ENCODE peak calls at places on chromosomes 2 and 18, in nine cellular contexts. One of them, this sample, is unnamed. For H3K4me1 and H3K27me3, the result is how much of the 10 kb centered on the place peaks cover.

GRCh38 chr2:37671816-37672103 is 318 bp upstream of the CDC42EP3 start:
- DNase-seq in Caco-2: peak
- DNase-seq in mammary epithelial cell: no peak
- DNase-seq in effector memory CD4-positive, alpha-beta T cell: no peak
- DNase-seq in fibroblast of lung: no peak
- DNase-seq in thoracic aorta: no peak
- DNase-seq in IMR-90: no peak
- DNase-seq in ascending aorta: no peak
- DNase-seq in heart left ventricle: no peak
- DNase-seq in this sample: no peak

GRCh38 chr18:3511980-3512379 is 62.0 kb downstream of the TGIF1 start:
- DNase-seq in IMR-90: peak
- DNase-seq in thoracic aorta: no peak
- DNase-seq in ascending aorta: no peak
- DNase-seq in mammary epithelial cell: peak
- DNase-seq in heart left ventricle: no peak
- DNase-seq in fibroblast of lung: peak
- DNase-seq in Caco-2: no peak
- DNase-seq in effector memory CD4-positive, alpha-beta T cell: no peak
- DNase-seq in this sample: no peak

GRCh38 chr2:167790781-167791450 is 456.5 kb downstream of the STK39 start:
- DNase-seq in Caco-2: no peak
- DNase-seq in mammary epithelial cell: no peak
- DNase-seq in fibroblast of lung: no peak
- DNase-seq in IMR-90: no peak
- DNase-seq in ascending aorta: no peak
- DNase-seq in heart left ventricle: no peak
- DNase-seq in thoracic aorta: no peak
- DNase-seq in effector memory CD4-positive, alpha-beta T cell: no peak
- DNase-seq in this sample: no peak

GRCh38 chr2:238127165-238128060 is 11.1 kb upstream of the KLHL30 start:
- DNase-seq in IMR-90: peak
- DNase-seq in heart left ventricle: no peak
- DNase-seq in fibroblast of lung: peak
- DNase-seq in ascending aorta: no peak
- DNase-seq in Caco-2: no peak
- DNase-seq in mammary epithelial cell: no peak
- DNase-seq in effector memory CD4-positive, alpha-beta T cell: no peak
- DNase-seq in thoracic aorta: no peak
- DNase-seq in this sample: no peak

GRCh38 chr2:2530334-2530733 is 199.3 kb upstream of the MYT1L start:
- DNase-seq in effector memory CD4-positive, alpha-beta T cell: no peak
- DNase-seq in IMR-90: no peak
- DNase-seq in mammary epithelial cell: no peak
- DNase-seq in Caco-2: no peak
- DNase-seq in thoracic aorta: no peak
- DNase-seq in fibroblast of lung: no peak
- DNase-seq in ascending aorta: no peak
- DNase-seq in heart left ventricle: no peak
- DNase-seq in this sample: no peak

GRCh38 chr2:101734511-101735165 is 37.1 kb downstream of the MAP4K4 start:
- DNase-seq in heart left ventricle: no peak
- DNase-seq in thoracic aorta: no peak
- DNase-seq in effector memory CD4-positive, alpha-beta T cell: no peak
- DNase-seq in ascending aorta: no peak
- DNase-seq in IMR-90: no peak
- DNase-seq in Caco-2: no peak
- DNase-seq in fibroblast of lung: no peak
- DNase-seq in mammary epithelial cell: no peak
- DNase-seq in this sample: no peak

GRCh38 chr2:45220227-45220626 is 211.0 kb upstream of the SIX2 start:
- DNase-seq in mammary epithelial cell: no peak
- DNase-seq in IMR-90: no peak
- DNase-seq in thoracic aorta: no peak
- DNase-seq in fibroblast of lung: peak
- DNase-seq in effector memory CD4-positive, alpha-beta T cell: no peak
- DNase-seq in Caco-2: no peak
- DNase-seq in ascending aorta: no peak
- DNase-seq in heart left ventricle: no peak
- DNase-seq in this sample: no peak

GRCh38 chr2:20171445-20171977 is 53.4 kb downstream of the SDC1 start:
- DNase-seq in thoracic aorta: no peak
- DNase-seq in effector memory CD4-positive, alpha-beta T cell: no peak
- DNase-seq in Caco-2: no peak
- DNase-seq in mammary epithelial cell: no peak
- DNase-seq in fibroblast of lung: no peak
- DNase-seq in ascending aorta: no peak
- DNase-seq in IMR-90: no peak
- DNase-seq in heart left ventricle: no peak
- DNase-seq in this sample: no peak

GRCh38 chr2:53167227-53167626 is 600.4 kb upstream of the CHAC2 start:
- DNase-seq in thoracic aorta: no peak
- DNase-seq in fibroblast of lung: no peak
- DNase-seq in heart left ventricle: no peak
- DNase-seq in IMR-90: no peak
- DNase-seq in mammary epithelial cell: no peak
- DNase-seq in effector memory CD4-positive, alpha-beta T cell: no peak
- DNase-seq in ascending aorta: no peak
- DNase-seq in Caco-2: no peak
- DNase-seq in this sample: no peak

GRCh38 chr2:62112192-62112591 is 83.7 kb upstream of the B3GNT2 start:
- DNase-seq in ascending aorta: no peak
- DNase-seq in IMR-90: no peak
- DNase-seq in heart left ventricle: no peak
- DNase-seq in fibroblast of lung: no peak
- DNase-seq in Caco-2: no peak
- DNase-seq in thoracic aorta: no peak
- DNase-seq in effector memory CD4-positive, alpha-beta T cell: no peak
- DNase-seq in mammary epithelial cell: peak
- DNase-seq in this sample: no peak

GRCh38 chr2:128276878-128277675 is 41.6 kb downstream of the HS6ST1 start:
- DNase-seq in heart left ventricle: peak
- DNase-seq in effector memory CD4-positive, alpha-beta T cell: no peak
- DNase-seq in thoracic aorta: no peak
- DNase-seq in Caco-2: peak
- DNase-seq in IMR-90: no peak
- DNase-seq in fibroblast of lung: no peak
- DNase-seq in ascending aorta: peak
- DNase-seq in mammary epithelial cell: no peak
- DNase-seq in this sample: no peak

GRCh38 chr2:85709385-85709784 is 15.2 kb downstream of the GNLY start:
- DNase-seq in mammary epithelial cell: no peak
- DNase-seq in heart left ventricle: no peak
- DNase-seq in fibroblast of lung: peak
- DNase-seq in IMR-90: no peak
- DNase-seq in Caco-2: no peak
- DNase-seq in ascending aorta: no peak
- DNase-seq in effector memory CD4-positive, alpha-beta T cell: no peak
- DNase-seq in thoracic aorta: no peak
- DNase-seq in this sample: no peak

GRCh38 chr2:393711-394696 is 106.1 kb upstream of the ALKAL2 start:
- DNase-seq in fibroblast of lung: no peak
- DNase-seq in IMR-90: no peak
- DNase-seq in ascending aorta: no peak
- DNase-seq in effector memory CD4-positive, alpha-beta T cell: peak
- DNase-seq in mammary epithelial cell: peak
- DNase-seq in thoracic aorta: no peak
- DNase-seq in Caco-2: no peak
- DNase-seq in heart left ventricle: no peak
- DNase-seq in this sample: no peak

GRCh38 chr2:232623768-232624553 is 9.4 kb upstream of the EFHD1 start:
- DNase-seq in ascending aorta: no peak
- DNase-seq in heart left ventricle: no peak
- DNase-seq in thoracic aorta: no peak
- DNase-seq in mammary epithelial cell: no peak
- DNase-seq in fibroblast of lung: no peak
- DNase-seq in IMR-90: no peak
- DNase-seq in effector memory CD4-positive, alpha-beta T cell: no peak
- DNase-seq in Caco-2: no peak
- DNase-seq in this sample: no peak

GRCh38 chr2:229084467-229084866 is 186.6 kb downstream of the PID1 start:
- DNase-seq in ascending aorta: no peak
- DNase-seq in heart left ventricle: no peak
- DNase-seq in IMR-90: no peak
- DNase-seq in fibroblast of lung: no peak
- DNase-seq in thoracic aorta: no peak
- DNase-seq in Caco-2: no peak
- DNase-seq in effector memory CD4-positive, alpha-beta T cell: no peak
- DNase-seq in mammary epithelial cell: no peak
- DNase-seq in this sample: no peak

GRCh38 chr2:205764502-205764815 is 82.2 kb downstream of the NRP2 start:
- DNase-seq in thoracic aorta: no peak
- DNase-seq in IMR-90: no peak
- DNase-seq in Caco-2: no peak
- DNase-seq in effector memory CD4-positive, alpha-beta T cell: no peak
- DNase-seq in mammary epithelial cell: no peak
- DNase-seq in fibroblast of lung: no peak
- DNase-seq in heart left ventricle: no peak
- DNase-seq in ascending aorta: no peak
- DNase-seq in this sample: no peak
- H3K4me3 ChIP-seq in thoracic aorta: no peak
- H3K4me3 ChIP-seq in IMR-90: no peak
- H3K4me3 ChIP-seq in Caco-2: no peak
- H3K4me3 ChIP-seq in effector memory CD4-positive, alpha-beta T cell: no peak
- H3K4me3 ChIP-seq in mammary epithelial cell: no peak
- H3K4me3 ChIP-seq in fibroblast of lung: no peak
- H3K4me3 ChIP-seq in heart left ventricle: no peak
- H3K4me3 ChIP-seq in ascending aorta: no peak
- H3K4me3 ChIP-seq in this sample: no peak

DNA sequence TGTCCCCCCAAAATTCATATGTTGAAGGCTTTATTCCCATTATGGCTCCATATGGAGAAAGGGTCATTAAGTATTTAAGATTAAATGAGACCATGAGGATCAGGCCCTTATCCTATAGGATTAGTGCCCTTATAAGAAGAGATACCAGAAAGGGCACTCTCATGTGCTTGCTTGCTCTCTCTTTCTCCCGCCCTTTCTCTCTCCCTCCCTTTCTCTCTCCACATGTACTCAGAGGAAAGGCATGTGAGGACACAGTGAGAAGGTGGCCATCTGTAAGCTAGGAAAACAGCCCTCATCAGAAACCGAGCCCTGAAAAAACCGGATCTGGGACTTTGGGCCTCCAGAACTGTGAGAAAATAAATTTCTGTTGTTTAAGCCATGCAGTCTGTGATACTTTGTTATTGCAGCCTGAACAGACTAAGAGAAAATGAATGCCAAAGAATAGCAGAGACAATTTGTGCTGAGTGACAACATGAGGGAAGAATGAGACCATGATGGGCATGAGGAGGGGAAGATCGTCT is 300.0 kb upstream of the SLC39A10 start:
- DNase-seq in thoracic aorta: no peak
- DNase-seq in effector memory CD4-positive, alpha-beta T cell: no peak
- DNase-seq in Caco-2: no peak
- DNase-seq in IMR-90: no peak
- DNase-seq in fibroblast of lung: no peak
- DNase-seq in heart left ventricle: no peak
- DNase-seq in ascending aorta: no peak
- DNase-seq in mammary epithelial cell: no peak
- DNase-seq in this sample: no peak
- H3K4me1 ChIP-seq in thoracic aorta: under half
- H3K4me1 ChIP-seq in effector memory CD4-positive, alpha-beta T cell: under half
- H3K4me1 ChIP-seq in Caco-2: under half
- H3K4me1 ChIP-seq in IMR-90: under half
- H3K4me1 ChIP-seq in fibroblast of lung: under half
- H3K4me1 ChIP-seq in heart left ventricle: under half
- H3K4me1 ChIP-seq in ascending aorta: under half
- H3K4me1 ChIP-seq in mammary epithelial cell: under half
- H3K4me1 ChIP-seq in this sample: under half

GRCh38 chr2:68607837-68608236 is 35.5 kb upstream of the PROKR1 start:
- DNase-seq in mammary epithelial cell: no peak
- DNase-seq in ascending aorta: no peak
- DNase-seq in IMR-90: no peak
- DNase-seq in effector memory CD4-positive, alpha-beta T cell: no peak
- DNase-seq in heart left ventricle: no peak
- DNase-seq in Caco-2: no peak
- DNase-seq in thoracic aorta: no peak
- DNase-seq in fibroblast of lung: no peak
- DNase-seq in this sample: no peak
- H3K27me3 ChIP-seq in mammary epithelial cell: under half
- H3K27me3 ChIP-seq in ascending aorta: under half
- H3K27me3 ChIP-seq in IMR-90: under half
- H3K27me3 ChIP-seq in effector memory CD4-positive, alpha-beta T cell: under half
- H3K27me3 ChIP-seq in heart left ventricle: under half
- H3K27me3 ChIP-seq in Caco-2: under half
- H3K27me3 ChIP-seq in thoracic aorta: under half
- H3K27me3 ChIP-seq in fibroblast of lung: under half
- H3K27me3 ChIP-seq in this sample: under half

GRCh38 chr2:73156539-73157124 is 43.9 kb upstream of the RAB11FIP5 start:
- DNase-seq in fibroblast of lung: peak
- DNase-seq in effector memory CD4-positive, alpha-beta T cell: peak
- DNase-seq in IMR-90: peak
- DNase-seq in ascending aorta: no peak
- DNase-seq in heart left ventricle: peak
- DNase-seq in mammary epithelial cell: peak
- DNase-seq in Caco-2: no peak
- DNase-seq in thoracic aorta: no peak
- DNase-seq in this sample: peak
- H3K4me3 ChIP-seq in fibroblast of lung: peak
- H3K4me3 ChIP-seq in effector memory CD4-positive, alpha-beta T cell: no peak
- H3K4me3 ChIP-seq in IMR-90: no peak
- H3K4me3 ChIP-seq in ascending aorta: peak
- H3K4me3 ChIP-seq in heart left ventricle: no peak
- H3K4me3 ChIP-seq in mammary epithelial cell: no peak
- H3K4me3 ChIP-seq in Caco-2: no peak
- H3K4me3 ChIP-seq in thoracic aorta: no peak
- H3K4me3 ChIP-seq in this sample: no peak

DNA sequence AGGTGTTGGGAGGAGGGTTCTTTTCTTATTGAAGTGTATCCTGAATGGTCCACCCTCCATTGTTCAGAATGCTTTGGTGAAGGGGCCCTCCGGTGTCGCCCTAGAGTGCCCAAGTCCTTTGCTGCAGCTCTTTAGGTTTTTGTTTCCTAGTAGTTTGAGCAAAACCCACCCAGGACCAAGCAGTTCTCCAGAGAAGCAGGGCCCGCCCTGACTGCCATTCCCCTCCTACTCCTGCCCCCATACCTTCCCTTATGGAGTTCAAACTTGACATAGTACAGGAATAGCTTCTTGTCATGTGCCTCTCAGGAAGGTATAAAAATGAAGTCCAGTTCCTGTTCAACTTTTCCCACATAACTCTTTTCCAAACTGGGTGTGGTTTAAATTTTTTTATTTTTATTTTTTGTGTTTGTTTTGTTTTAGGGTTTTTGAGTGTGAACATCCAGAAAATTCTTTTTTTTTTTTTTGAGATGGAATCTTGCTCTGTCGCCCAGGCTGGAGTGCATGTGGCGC is 5.6 kb downstream of the MERTK start:
- DNase-seq in fibroblast of lung: no peak
- DNase-seq in Caco-2: no peak
- DNase-seq in effector memory CD4-positive, alpha-beta T cell: no peak
- DNase-seq in thoracic aorta: no peak
- DNase-seq in mammary epithelial cell: no peak
- DNase-seq in ascending aorta: no peak
- DNase-seq in heart left ventricle: no peak
- DNase-seq in IMR-90: no peak
- DNase-seq in this sample: no peak
- H3K4me1 ChIP-seq in fibroblast of lung: under half
- H3K4me1 ChIP-seq in Caco-2: half or more
- H3K4me1 ChIP-seq in effector memory CD4-positive, alpha-beta T cell: under half
- H3K4me1 ChIP-seq in thoracic aorta: under half
- H3K4me1 ChIP-seq in mammary epithelial cell: under half
- H3K4me1 ChIP-seq in ascending aorta: under half
- H3K4me1 ChIP-seq in heart left ventricle: half or more
- H3K4me1 ChIP-seq in IMR-90: under half
- H3K4me1 ChIP-seq in this sample: under half